ENCODE peak calls at places on chromosomes 11 and 22, in six cellular contexts. I, F, K, Q, M and W are unnamed samples.

GRCh38 chr11:102476812-102477211 is 24.2 kb upstream of the TMEM123 start:
- DNase-seq in Q (no peak), I (no peak), K (peak; percentile 47), F (no peak), M (no peak), W (no peak)

GRCh38 chr11:7286178-7286577 is 34.5 kb downstream of the SYT9 start:
- DNase-seq in K (no peak), M (no peak), F (no peak), Q (no peak), I (no peak), W (no peak)

GRCh38 chr22:48892571-48893287 is 934.9 kb downstream of the BRD1 start:
- DNase-seq in K (no peak), F (no peak), M (no peak), Q (no peak), I (no peak), W (no peak)

GRCh38 chr22:27241430-27242110 is 560.0 kb downstream of the MN1 start:
- DNase-seq in M (peak; percentile 35), I (no peak), K (peak; percentile 83), F (no peak), Q (peak; percentile 53), W (no peak)

GRCh38 chr22:36244522-36245391 is 5.4 kb upstream of the APOL2 start:
- DNase-seq in K (no peak), F (peak; percentile 33), I (no peak), M (no peak), Q (peak; percentile 53), W (no peak)

GRCh38 chr11:132228756-132229325 is 858.4 kb downstream of the NTM start:
- DNase-seq in F (no peak), K (peak; percentile 17), M (peak; percentile 0), I (no peak), Q (no peak), W (no peak)

GRCh38 chr11:64076764-64077163 is 41.0 kb downstream of the FLRT1 start:
- DNase-seq in Q (no peak), F (no peak), I (no peak), K (no peak), M (no peak), W (no peak)

GRCh38 chr22:44266811-44267760 is 45.7 kb downstream of the SHISAL1 start:
- DNase-seq in F (no peak), I (no peak), M (no peak), K (peak; percentile 41), Q (no peak), W (no peak)

GRCh38 chr22:26330971-26331625 is 98.0 kb upstream of the ASPHD2 start:
- DNase-seq in M (no peak), F (peak; percentile 19), K (peak; percentile 72), Q (peak; percentile 28), I (no peak), W (peak; percentile 24)

GRCh38 chr11:59097113-59097708 is 9.8 kb upstream of the FAM111B start:
- DNase-seq in F (peak; percentile 33), I (no peak), K (peak; percentile 79), Q (peak; percentile 70), M (no peak), W (peak; percentile 19)

GRCh38 chr11:83054001-83054400 is 17.7 kb downstream of the RAB30 start:
- DNase-seq in Q (no peak), F (no peak), K (no peak), I (no peak), M (no peak), W (no peak)

GRCh38 chr11:19953909-19954308 is 206.4 kb downstream of the DBX1 start:
- DNase-seq in K (peak; percentile 62), I (no peak), F (peak; percentile 82), Q (no peak), M (peak; percentile 64), W (peak; percentile 57)

GRCh38 chr11:27018902-27019544 is 21.6 kb upstream of the BBOX1 start:
- DNase-seq in K (no peak), I (no peak), F (no peak), Q (no peak), M (no peak), W (no peak)

GRCh38 chr11:95469268-95469667 is 238.3 kb upstream of the SESN3 start:
- DNase-seq in I (no peak), F (no peak), M (no peak), Q (no peak), K (no peak), W (no peak)

GRCh38 chr22:32717337-32718240 is 83.9 kb upstream of the TIMP3 start:
- DNase-seq in M (no peak), I (no peak), F (no peak), Q (no peak), K (peak; percentile 56), W (no peak)

GRCh38 chr11:90532125-90532524 is 309.3 kb upstream of the CHORDC1 start:
- DNase-seq in M (no peak), Q (no peak), I (no peak), F (no peak), K (no peak), W (no peak)

GRCh38 chr11:72191961-72192381 is at the start of gene FOLR1:
- DNase-seq in I (no peak), M (no peak), F (no peak), Q (no peak), K (peak; percentile 63), W (no peak)

GRCh38 chr11:3614742-3615171 is 27.0 kb downstream of the ART5 start:
- DNase-seq in I (no peak), K (no peak), F (no peak), Q (no peak), M (no peak), W (no peak)

GRCh38 chr11:832529-833113 is at the start of gene CD151:
- DNase-seq in F (no peak), M (no peak), I (no peak), K (peak; percentile 91), Q (no peak), W (no peak)

GRCh38 chr22:46377566-46378498 is 42.3 kb downstream of the TRMU start:
- DNase-seq in M (peak; percentile 67), K (peak; percentile 77), I (no peak), Q (no peak), F (no peak), W (peak; percentile 10)

GRCh38 chr11:70476669-70477068 is 78.3 kb downstream of the CTTN start:
- DNase-seq in F (no peak), K (no peak), M (no peak), Q (no peak), I (no peak), W (no peak)

GRCh38 chr11:109933126-109933525 is 160.1 kb upstream of the ZC3H12C start:
- DNase-seq in I (no peak), F (no peak), K (no peak), Q (no peak), M (no peak), W (no peak)

GRCh38 chr11:124900464-124900863 is 2.8 kb upstream of the ROBO4 start:
- DNase-seq in Q (peak; percentile 61), K (no peak), I (peak; percentile 44), F (peak; percentile 68), M (peak; percentile 39), W (peak; percentile 85)

GRCh38 chr22:45268958-45269844 is 15.5 kb upstream of the UPK3A start:
- DNase-seq in K (peak; percentile 92), M (no peak), I (peak; percentile 95), F (no peak), Q (peak; percentile 87), W (no peak)

GRCh38 chr22:46674367-46674781 is 54.2 kb downstream of the GRAMD4 start:
- DNase-seq in I (no peak), Q (peak; percentile 81), M (no peak), K (no peak), F (no peak), W (no peak)

GRCh38 chr11:85682330-85683305 is 3.4 kb downstream of the CCDC89 start:
- DNase-seq in M (no peak), F (no peak), Q (peak; percentile 85), K (peak; percentile 94), I (no peak), W (no peak)

GRCh38 chr11:102788334-102789035 is 8.1 kb upstream of the MMP10 start:
- DNase-seq in F (no peak), K (no peak), I (no peak), Q (no peak), M (no peak), W (no peak)

GRCh38 chr11:2690261-2690575 is 9.6 kb downstream of the KCNQ1OT1 start:
- DNase-seq in F (no peak), K (no peak), M (no peak), Q (peak; percentile 6), I (no peak), W (no peak)

GRCh38 chr11:61586792-61587430 is 6.0 kb upstream of the SYT7 start:
- DNase-seq in F (no peak), Q (no peak), M (no peak), K (no peak), I (no peak), W (no peak)

GRCh38 chr11:118304809-118305248 is 299 bp downstream of the CD3E start:
- DNase-seq in K (no peak), F (no peak), Q (no peak), M (no peak), I (no peak), W (no peak)

GRCh38 chr11:68215524-68216170 is 2.6 kb upstream of the KMT5B start:
- DNase-seq in K (no peak), M (no peak), I (no peak), F (no peak), Q (no peak), W (no peak)

GRCh38 chr22:28381427-28382167 is 298.0 kb downstream of the TTC28 start:
- DNase-seq in F (peak; percentile 9), Q (no peak), M (no peak), I (no peak), K (no peak), W (no peak)

GRCh38 chr11:111526501-111526900 is 11.9 kb downstream of the HOATZ start:
- DNase-seq in K (no peak), F (no peak), Q (no peak), I (no peak), M (peak; percentile 50), W (peak; percentile 73)

GRCh38 chr22:29201722-29202230 is 3.9 kb upstream of the EMID1 start:
- DNase-seq in Q (no peak), K (peak; percentile 92), M (no peak), F (no peak), I (no peak), W (no peak)

GRCh38 chr11:100684101-100685065 is 2.7 kb upstream of the ARHGAP42 start:
- DNase-seq in M (no peak), K (no peak), F (no peak), Q (no peak), I (no peak), W (no peak)

GRCh38 chr11:108069947-108070346 is 51.4 kb upstream of the ACAT1 start:
- DNase-seq in I (no peak), K (no peak), Q (no peak), F (peak; percentile 49), M (peak; percentile 12), W (peak; percentile 10)

GRCh38 chr11:9756461-9756860 is 92.6 kb downstream of the SWAP70 start:
- DNase-seq in F (no peak), M (no peak), Q (no peak), K (no peak), I (no peak), W (no peak)

GRCh38 chr11:122093731-122094130 is 22.3 kb downstream of the BLID start:
- DNase-seq in Q (no peak), F (peak; percentile 67), M (no peak), I (no peak), K (no peak), W (no peak)

GRCh38 chr11:64201524-64201923 is 5.0 kb upstream of the FERMT3 start:
- DNase-seq in M (no peak), F (no peak), K (no peak), Q (no peak), I (no peak), W (no peak)